ENCODE peak calls at places on chromosome 2, in five cellular contexts. One of them, this sample, is unnamed.

GRCh38 chr2:152098798-152099654 is at the start of gene CACNB4:
- DNase-seq in uterus: no peak
- DNase-seq in HCT116: no peak
- DNase-seq in tibial nerve: no peak
- DNase-seq in IMR-90: no peak
- DNase-seq in this sample: no peak

GRCh38 chr2:111618577-111618930 is 265.4 kb downstream of the ANAPC1 start:
- DNase-seq in IMR-90: no peak
- DNase-seq in tibial nerve: no peak
- DNase-seq in uterus: no peak
- DNase-seq in HCT116: no peak
- DNase-seq in this sample: peak

GRCh38 chr2:118747637-118748036 is 99.8 kb downstream of the EN1 start:
- DNase-seq in tibial nerve: no peak
- DNase-seq in IMR-90: no peak
- DNase-seq in HCT116: no peak
- DNase-seq in uterus: no peak
- DNase-seq in this sample: no peak

GRCh38 chr2:222264791-222265320 is 33.9 kb downstream of the PAX3 start:
- DNase-seq in uterus: no peak
- DNase-seq in tibial nerve: no peak
- DNase-seq in HCT116: no peak
- DNase-seq in IMR-90: no peak
- DNase-seq in this sample: no peak

GRCh38 chr2:100980046-100980445 is 22.0 kb upstream of the RPL31 start:
- DNase-seq in tibial nerve: no peak
- DNase-seq in HCT116: no peak
- DNase-seq in IMR-90: no peak
- DNase-seq in uterus: no peak
- DNase-seq in this sample: no peak

GRCh38 chr2:69911985-69912563 is 2.8 kb upstream of the MXD1 start:
- DNase-seq in HCT116: peak
- DNase-seq in tibial nerve: no peak
- DNase-seq in uterus: no peak
- DNase-seq in IMR-90: peak
- DNase-seq in this sample: no peak

GRCh38 chr2:118940008-118940407 is 2.0 kb upstream of the MARCO start:
- DNase-seq in HCT116: no peak
- DNase-seq in uterus: no peak
- DNase-seq in tibial nerve: no peak
- DNase-seq in IMR-90: no peak
- DNase-seq in this sample: no peak

GRCh38 chr2:20514596-20515269 is 67.9 kb downstream of the RHOB start:
- DNase-seq in uterus: peak
- DNase-seq in IMR-90: peak
- DNase-seq in tibial nerve: no peak
- DNase-seq in HCT116: peak
- DNase-seq in this sample: no peak

GRCh38 chr2:66537001-66537400 is 102.1 kb downstream of the MEIS1 start:
- DNase-seq in uterus: no peak
- DNase-seq in HCT116: no peak
- DNase-seq in IMR-90: no peak
- DNase-seq in tibial nerve: no peak
- DNase-seq in this sample: no peak

GRCh38 chr2:168137510-168138180 is 109.8 kb downstream of the STK39 start:
- DNase-seq in HCT116: no peak
- DNase-seq in uterus: no peak
- DNase-seq in IMR-90: no peak
- DNase-seq in tibial nerve: no peak
- DNase-seq in this sample: no peak

DNA sequence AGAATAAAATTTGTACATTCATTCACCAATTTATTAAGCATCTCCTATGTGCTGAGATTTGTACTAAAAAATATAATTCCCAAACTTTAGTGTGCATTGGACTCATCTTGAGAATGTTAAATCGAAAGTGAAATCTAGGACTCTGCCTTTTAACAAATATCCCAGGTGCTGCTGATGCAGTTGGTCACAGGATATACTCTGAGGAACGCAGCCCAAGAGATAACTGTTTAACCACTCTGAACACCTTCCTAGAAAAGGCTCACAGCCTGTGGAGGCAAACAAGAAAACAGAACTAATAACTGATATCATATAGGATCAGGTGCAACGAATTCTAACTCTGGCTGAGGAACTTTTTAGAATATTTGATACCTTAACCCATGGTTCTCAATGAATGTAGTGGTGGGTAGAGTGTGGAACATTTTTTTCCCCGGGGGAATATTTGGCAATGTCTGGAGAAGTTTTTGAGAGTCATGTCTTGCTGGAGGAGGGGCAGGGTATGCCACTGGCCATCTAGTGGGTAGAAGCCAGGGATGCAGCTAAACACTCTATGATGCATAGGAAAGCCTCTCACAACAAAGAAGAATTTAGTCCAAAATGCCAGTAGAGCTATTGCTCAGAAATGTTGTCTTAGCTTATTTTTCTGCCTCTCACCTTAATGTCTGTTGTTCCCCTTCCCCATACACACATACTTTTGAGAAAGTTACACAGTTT is 96.5 kb downstream of the EHBP1 start:
- DNase-seq in HCT116: no peak
- DNase-seq in IMR-90: peak
- DNase-seq in uterus: no peak
- DNase-seq in tibial nerve: no peak
- DNase-seq in this sample: no peak
- TF ChIP-seq CTCF in HCT116: peak
- TF ChIP-seq CTCF in IMR-90: peak
- TF ChIP-seq CTCF in uterus: no peak
- TF ChIP-seq CTCF in tibial nerve: no peak
- TF ChIP-seq CTCF in this sample: no peak

GRCh38 chr2:22879009-22879863 is 505.7 kb upstream of the KLHL29 start:
- DNase-seq in tibial nerve: no peak
- DNase-seq in IMR-90: no peak
- DNase-seq in uterus: no peak
- DNase-seq in HCT116: no peak
- DNase-seq in this sample: no peak
- H3K4me3 ChIP-seq in tibial nerve: no peak
- H3K4me3 ChIP-seq in IMR-90: no peak
- H3K4me3 ChIP-seq in uterus: no peak
- H3K4me3 ChIP-seq in HCT116: no peak
- H3K4me3 ChIP-seq in this sample: no peak

GRCh38 chr2:142873850-142874287 is 3.6 kb upstream of the KYNU start:
- DNase-seq in uterus: no peak
- DNase-seq in IMR-90: peak
- DNase-seq in HCT116: no peak
- DNase-seq in tibial nerve: no peak
- DNase-seq in this sample: no peak
- TF ChIP-seq POLR2A in uterus: no peak
- TF ChIP-seq POLR2A in IMR-90: no peak
- TF ChIP-seq POLR2A in HCT116: no peak
- TF ChIP-seq POLR2A in tibial nerve: no peak
- TF ChIP-seq POLR2A in this sample: no peak

GRCh38 chr2:134314656-134315377 is 60.9 kb downstream of the MGAT5 start:
- DNase-seq in IMR-90: no peak
- DNase-seq in tibial nerve: no peak
- DNase-seq in uterus: no peak
- DNase-seq in HCT116: no peak
- DNase-seq in this sample: no peak
- TF ChIP-seq CTCF in IMR-90: no peak
- TF ChIP-seq CTCF in tibial nerve: no peak
- TF ChIP-seq CTCF in uterus: no peak
- TF ChIP-seq CTCF in HCT116: no peak
- TF ChIP-seq CTCF in this sample: no peak

GRCh38 chr2:181680937-181681811 is 857 bp upstream of the NEUROD1 start:
- DNase-seq in HCT116: no peak
- DNase-seq in uterus: no peak
- DNase-seq in IMR-90: no peak
- DNase-seq in tibial nerve: no peak
- DNase-seq in this sample: no peak

GRCh38 chr2:181683518-181684453 is 3.5 kb upstream of the NEUROD1 start:
- DNase-seq in IMR-90: peak
- DNase-seq in HCT116: peak
- DNase-seq in uterus: no peak
- DNase-seq in tibial nerve: no peak
- DNase-seq in this sample: no peak

GRCh38 chr2:181684454-181685149 is 4.3 kb upstream of the NEUROD1 start:
- DNase-seq in IMR-90: no peak
- DNase-seq in tibial nerve: no peak
- DNase-seq in HCT116: no peak
- DNase-seq in uterus: no peak
- DNase-seq in this sample: no peak

GRCh38 chr2:181682026-181682789 is 1.9 kb upstream of the NEUROD1 start:
- DNase-seq in IMR-90: no peak
- DNase-seq in tibial nerve: no peak
- DNase-seq in uterus: no peak
- DNase-seq in HCT116: no peak
- DNase-seq in this sample: no peak

DNA sequence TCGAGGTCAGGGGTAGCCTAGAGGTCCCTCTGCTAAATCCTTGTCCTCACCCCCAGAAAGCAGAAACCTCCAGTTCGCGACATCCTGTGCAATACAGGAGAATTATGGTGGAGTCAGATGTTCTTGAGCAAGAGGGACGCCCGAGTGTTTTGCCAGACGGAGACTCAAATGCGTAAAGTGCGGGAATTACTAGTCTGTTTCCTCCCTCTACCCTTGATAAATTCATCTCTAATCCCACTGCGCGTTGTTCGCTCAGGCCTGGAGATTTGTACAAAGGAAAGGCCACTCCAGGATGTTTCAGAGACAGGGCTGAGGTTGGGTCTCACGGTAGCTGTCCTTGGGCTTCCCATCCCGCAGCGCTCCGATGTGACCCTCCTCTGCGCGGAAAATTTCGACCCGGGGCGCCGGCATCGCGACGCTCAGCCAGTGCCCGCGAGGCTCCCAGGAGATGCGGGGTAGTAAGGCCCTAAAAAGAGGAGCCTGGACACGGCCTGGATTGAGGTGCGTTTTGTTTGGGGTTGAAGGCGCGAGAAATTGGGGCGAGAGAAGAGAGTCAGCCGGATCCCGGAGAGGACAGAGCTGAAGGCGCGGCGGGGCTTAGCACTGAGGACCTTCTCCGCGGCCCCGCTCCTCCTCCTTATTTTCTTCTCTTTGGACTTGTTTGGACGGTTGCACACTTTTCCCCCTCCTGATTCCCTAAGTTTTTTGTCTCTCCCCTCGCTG is 2.6 kb upstream of the NEUROD1 start:
- DNase-seq in HCT116: no peak
- DNase-seq in tibial nerve: no peak
- DNase-seq in IMR-90: no peak
- DNase-seq in uterus: no peak
- DNase-seq in this sample: no peak
- H3K4me3 ChIP-seq in HCT116: peak
- H3K4me3 ChIP-seq in tibial nerve: no peak
- H3K4me3 ChIP-seq in IMR-90: no peak
- H3K4me3 ChIP-seq in uterus: no peak
- H3K4me3 ChIP-seq in this sample: no peak